ENCODE peak calls at places on chromosomes 11 and 22, in five cellular contexts. V, P, J, O and L are unnamed samples.

GRCh38 chr22:44689173-44689572 is 12.8 kb upstream of the PRR5 start:
- DNase-seq in V (no peak), P (no peak), J (no peak), O (no peak), L (no peak)

GRCh38 chr11:9529333-9529648 is 44.2 kb upstream of the WEE1 start:
- DNase-seq in V (peak), P (peak), J (no peak), O (no peak), L (no peak)

GRCh38 chr11:34975482-34975881 is 59.1 kb downstream of the PDHX start:
- DNase-seq in V (no peak), P (no peak), J (no peak), O (peak), L (no peak)

GRCh38 chr22:46734830-46735453 is 3.1 kb downstream of the CERK start:
- DNase-seq in V (no peak), P (peak), J (peak), O (peak), L (no peak)

GRCh38 chr11:87338046-87338639 is 300.4 kb downstream of the TMEM135 start:
- DNase-seq in V (no peak), P (no peak), J (no peak), O (no peak), L (no peak)

GRCh38 chr11:113001709-113002108 is 40.5 kb downstream of the NCAM1 start:
- DNase-seq in V (no peak), P (no peak), J (no peak), O (no peak), L (no peak)

GRCh38 chr11:118305726-118306125 is 1.2 kb downstream of the CD3E start:
- DNase-seq in V (no peak), P (no peak), J (no peak), O (no peak), L (no peak)

GRCh38 chr11:75233688-75234295 is 6.8 kb upstream of the TPBGL start:
- DNase-seq in V (no peak), P (peak), J (no peak), O (peak), L (peak)

GRCh38 chr22:44665115-44665514 is 36.9 kb upstream of the PRR5 start:
- DNase-seq in V (no peak), P (no peak), J (no peak), O (no peak), L (no peak)

GRCh38 chr11:8480858-8481257 is 113.2 kb downstream of the STK33 start:
- DNase-seq in V (no peak), P (no peak), J (no peak), O (no peak), L (no peak)

GRCh38 chr11:64762916-64763803 is 3.4 kb upstream of the PYGM start:
- DNase-seq in V (no peak), P (peak), J (peak), O (peak), L (no peak)

GRCh38 chr11:27930946-27931345 is 177.0 kb downstream of the KIF18A start:
- DNase-seq in V (no peak), P (no peak), J (no peak), O (no peak), L (no peak)

GRCh38 chr22:42933783-42934144 is 76.7 kb upstream of the ARFGAP3 start:
- DNase-seq in V (no peak), P (no peak), J (no peak), O (peak), L (peak)

GRCh38 chr22:32723632-32724031 is 77.9 kb upstream of the TIMP3 start:
- DNase-seq in V (no peak), P (peak), J (peak), O (no peak), L (peak)

GRCh38 chr22:33573479-33573878 is 346.8 kb downstream of the LARGE1 start:
- DNase-seq in V (no peak), P (no peak), J (no peak), O (no peak), L (no peak)

GRCh38 chr11:63240098-63240497 is 3.3 kb downstream of the SLC22A25 start:
- DNase-seq in V (no peak), P (no peak), J (no peak), O (no peak), L (no peak)

GRCh38 chr22:31241936-31242335 is 29.8 kb downstream of the LIMK2 start:
- DNase-seq in V (no peak), P (no peak), J (no peak), O (peak), L (no peak)

GRCh38 chr11:69670158-69670845 is 4.9 kb downstream of the LTO1 start:
- DNase-seq in V (peak), P (peak), J (peak), O (peak), L (peak)

GRCh38 chr22:17074648-17075002 is 10.2 kb upstream of the IL17RA start:
- DNase-seq in V (no peak), P (no peak), J (no peak), O (no peak), L (no peak)

GRCh38 chr11:612201-612960 is 3.4 kb downstream of the IRF7 start:
- DNase-seq in V (peak), P (peak), J (no peak), O (no peak), L (no peak)

GRCh38 chr11:944711-945470 is 19.2 kb downstream of the AP2A2 start:
- DNase-seq in V (no peak), P (no peak), J (no peak), O (no peak), L (no peak)

GRCh38 chr11:3855808-3856491 is 486 bp downstream of the STIM1 start:
- DNase-seq in V (peak), P (peak), J (peak), O (peak), L (no peak)

GRCh38 chr11:10931761-10932700 is 74.2 kb upstream of the ZBED5 start:
- DNase-seq in V (peak), P (no peak), J (no peak), O (no peak), L (peak)

GRCh38 chr11:122863704-122864326 is 18.7 kb upstream of the JHY start:
- DNase-seq in V (peak), P (no peak), J (no peak), O (peak), L (no peak)

GRCh38 chr11:118167906-118168305 is 8.5 kb downstream of the SCN2B start:
- DNase-seq in V (no peak), P (no peak), J (no peak), O (no peak), L (no peak)

GRCh38 chr11:127106142-127106541 is 105.6 kb upstream of the KIRREL3 start:
- DNase-seq in V (no peak), P (no peak), J (no peak), O (no peak), L (peak)

GRCh38 chr11:94938399-94939055 is 34.8 kb downstream of the CWC15 start:
- DNase-seq in V (peak), P (no peak), J (no peak), O (peak), L (no peak)

DNA sequence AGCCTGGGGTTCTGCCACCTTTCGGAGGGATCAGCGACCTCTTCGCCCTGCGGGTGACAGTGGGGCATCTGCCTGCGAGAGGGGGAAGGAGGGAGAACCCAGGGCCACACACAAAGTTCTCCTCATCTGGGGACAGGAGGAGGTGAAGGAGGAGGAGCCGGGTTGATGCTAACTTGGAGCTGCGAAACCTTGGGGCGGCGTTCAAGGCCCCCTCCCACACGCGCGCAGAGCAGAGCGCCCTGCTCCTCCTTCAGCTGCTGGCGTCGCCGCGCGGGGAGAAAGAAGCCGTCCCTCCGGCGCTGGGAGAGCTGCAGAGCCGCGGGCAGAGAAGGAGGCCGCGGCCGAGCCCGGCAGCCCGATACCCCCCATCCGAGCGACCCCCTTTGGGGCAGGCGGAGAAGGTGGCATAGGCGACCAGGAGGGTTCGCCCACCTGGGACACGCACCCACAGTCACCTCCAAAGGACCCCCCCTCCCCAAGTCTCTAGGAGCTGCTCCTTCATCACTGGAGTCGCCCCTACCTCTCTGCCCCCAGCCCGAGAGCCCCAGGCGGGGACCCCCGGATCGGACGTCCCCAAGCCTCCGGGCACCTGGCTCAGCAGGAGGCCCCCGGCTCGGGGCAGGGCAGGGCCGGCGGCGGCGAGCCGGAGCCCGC is at the start of gene RASD2:
- DNase-seq in V (no peak), P (no peak), J (no peak), O (no peak), L (peak)
- TF ChIP-seq POLR2A in V (no peak), P (no peak), J (no peak), O (no peak), L (no peak)

DNA sequence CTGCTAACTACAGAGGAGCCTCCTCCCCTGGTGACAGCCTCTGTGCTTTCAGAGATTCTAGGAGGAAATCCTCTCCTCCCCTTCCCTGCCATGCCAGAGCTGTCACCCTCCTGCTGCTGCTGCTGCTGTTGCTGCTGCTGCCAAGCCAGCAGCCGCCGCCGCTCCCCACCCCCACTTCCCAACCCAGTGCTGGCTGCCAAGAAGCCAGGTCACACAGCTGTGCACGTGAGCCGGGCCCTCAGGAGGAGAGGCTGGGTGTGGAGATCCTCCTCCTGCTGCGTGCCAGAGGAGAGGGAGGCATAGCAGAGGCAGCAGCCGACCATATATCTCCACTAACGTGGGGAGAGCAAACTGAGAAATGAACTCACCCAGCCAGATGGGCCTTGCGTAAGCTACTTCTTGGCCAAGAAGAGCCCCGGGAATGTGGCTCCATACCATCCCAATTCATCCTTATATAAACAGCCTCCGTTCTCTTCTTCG is 12.4 kb downstream of the CRY2 start:
- DNase-seq in V (peak), P (peak), J (peak), O (peak), L (peak)
- TF ChIP-seq POLR2A in V (no peak), P (no peak), J (no peak), O (no peak), L (no peak)

DNA sequence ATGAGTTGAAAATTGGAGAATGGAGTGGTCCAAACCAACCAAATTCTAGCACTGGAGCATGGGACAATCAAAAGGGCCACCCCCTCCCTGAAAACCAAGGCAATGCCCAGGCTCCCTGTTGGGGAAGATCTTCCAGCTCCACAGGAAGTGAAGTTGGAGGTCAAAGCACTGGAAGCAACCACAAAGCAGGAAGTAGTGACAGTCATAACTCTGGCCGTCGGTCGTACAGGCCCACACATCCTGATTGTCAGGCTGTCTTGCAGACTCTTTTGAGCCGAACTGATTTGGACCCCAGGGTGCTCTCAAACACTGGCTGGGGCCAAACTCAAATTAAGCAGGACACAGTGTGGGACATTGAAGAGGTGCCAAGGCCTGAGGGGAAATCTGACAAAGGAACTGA is 80.5 kb upstream of the ADSL start:
- DNase-seq in V (no peak), P (no peak), J (no peak), O (peak), L (no peak)
- TF ChIP-seq POLR2A in V (no peak), P (no peak), J (no peak), O (no peak), L (no peak)

GRCh38 chr11:77455740-77456139 is 18.2 kb downstream of the PAK1 start:
- DNase-seq in V (no peak), P (no peak), J (no peak), O (no peak), L (no peak)
- TF ChIP-seq POLR2A in V (no peak), P (no peak), J (no peak), O (no peak), L (no peak)

DNA sequence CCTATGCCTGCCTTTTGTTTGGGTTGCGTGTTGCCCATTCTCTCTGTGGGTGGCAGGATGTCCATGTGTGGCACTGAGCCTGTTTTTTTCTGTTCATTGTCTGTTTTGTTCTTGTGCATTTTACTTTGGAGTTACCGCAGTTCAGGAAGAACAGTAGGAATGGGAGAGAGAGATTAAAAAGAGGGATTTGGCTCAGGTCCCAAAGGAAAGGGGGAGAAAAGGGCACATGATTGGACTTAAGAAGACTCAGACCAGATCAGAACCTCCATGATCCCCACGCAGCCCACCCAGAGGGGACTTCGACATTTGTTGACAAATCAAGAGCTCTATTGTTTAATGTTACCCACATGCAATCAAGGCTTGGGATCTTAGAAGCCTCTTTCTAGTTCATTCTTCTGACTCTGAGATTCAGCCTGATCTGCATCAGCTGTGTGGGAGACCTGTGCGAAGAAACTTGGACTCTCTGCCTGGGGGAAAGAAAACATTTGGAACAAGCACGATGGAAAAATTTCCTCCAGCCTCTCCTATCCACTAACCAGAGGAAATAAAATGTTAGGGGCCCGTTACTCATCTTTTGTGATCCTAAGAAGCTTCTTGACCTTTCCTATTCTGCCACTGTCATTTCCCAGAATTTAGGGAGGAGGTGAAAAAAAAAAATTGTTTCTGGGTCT is 119.2 kb downstream of the SPON1 start:
- DNase-seq in V (no peak), P (no peak), J (no peak), O (peak), L (no peak)
- TF ChIP-seq POLR2A in V (no peak), P (no peak), J (no peak), O (no peak), L (no peak)

GRCh38 chr22:49303781-49304461 is 523.8 kb downstream of the BRD1 start:
- DNase-seq in V (no peak), P (peak), J (peak), O (no peak), L (no peak)
- TF ChIP-seq POLR2A in V (no peak), P (no peak), J (no peak), O (no peak), L (no peak)

GRCh38 chr22:19291218-19291579 is 320 bp downstream of the CLTCL1 start:
- DNase-seq in V (peak), P (peak), J (no peak), O (no peak), L (no peak)

GRCh38 chr22:19290400-19291217 is 910 bp downstream of the CLTCL1 start:
- DNase-seq in V (no peak), P (no peak), J (peak), O (no peak), L (no peak)

GRCh38 chr22:19292262-19293230 is 1.0 kb upstream of the CLTCL1 start:
- DNase-seq in V (peak), P (no peak), J (peak), O (no peak), L (no peak)

GRCh38 chr22:19289475-19290161 is 1.9 kb downstream of the CLTCL1 start:
- DNase-seq in V (no peak), P (no peak), J (no peak), O (no peak), L (no peak)

GRCh38 chr22:19291580-19292261 is at the start of gene CLTCL1:
- DNase-seq in V (peak), P (peak), J (peak), O (peak), L (peak)
- TF ChIP-seq POLR2A in V (no peak), P (no peak), J (no peak), O (peak), L (peak)

DNA sequence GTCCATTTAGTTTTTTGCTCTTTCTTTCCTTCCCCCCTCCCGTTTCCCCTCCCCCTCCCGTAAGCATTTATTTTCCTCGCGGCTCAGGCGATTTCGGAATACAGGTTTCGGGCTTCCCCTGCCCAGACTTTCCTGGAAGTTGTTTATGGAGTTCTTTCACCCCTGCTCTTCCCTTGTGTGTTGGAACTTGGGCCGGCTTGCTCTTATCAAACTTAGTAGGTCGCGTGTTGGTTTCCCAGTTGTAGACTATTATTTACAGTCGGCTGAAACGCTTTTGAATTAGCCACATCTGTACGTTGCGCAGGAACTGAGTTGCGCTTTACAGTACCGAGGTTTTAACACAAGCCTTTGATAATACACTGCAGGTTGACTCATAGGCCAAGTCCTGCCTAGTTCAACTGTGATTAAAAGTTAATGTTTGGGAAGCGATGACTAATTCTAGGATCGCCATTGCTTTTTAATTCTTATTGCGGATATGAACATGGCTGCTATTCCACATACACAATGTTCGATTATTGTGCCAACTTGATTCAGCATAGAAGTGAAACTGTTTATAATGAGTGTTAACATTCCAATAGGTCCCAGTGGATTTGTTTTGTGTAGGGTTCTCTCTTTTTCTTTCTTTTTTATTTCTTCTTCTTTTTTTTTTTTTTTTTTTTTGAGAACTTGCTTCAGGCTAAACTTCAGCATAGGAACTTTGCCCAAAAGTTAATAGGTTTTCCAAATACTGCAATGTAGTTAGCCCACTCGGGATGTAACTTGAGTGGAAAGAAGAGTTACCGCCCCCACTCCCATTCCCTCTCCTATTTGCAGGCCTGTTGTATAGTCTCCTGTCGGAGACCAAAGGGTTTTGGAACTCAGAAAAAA is 1.8 kb downstream of the YAP1 start:
- DNase-seq in V (no peak), P (peak), J (no peak), O (peak), L (peak)
- TF ChIP-seq POLR2A in V (no peak), P (peak), J (no peak), O (no peak), L (no peak)

GRCh38 chr11:121795206-121795605 is 320.8 kb downstream of the BLID start:
- DNase-seq in V (no peak), P (no peak), J (no peak), O (no peak), L (no peak)
- TF ChIP-seq POLR2A in V (no peak), P (no peak), J (no peak), O (no peak), L (no peak)

GRCh38 chr11:120183701-120184141 is 27.1 kb upstream of the OAF start:
- DNase-seq in V (no peak), P (peak), J (peak), O (no peak), L (no peak)

GRCh38 chr11:120184371-120184945 is 26.4 kb upstream of the OAF start:
- DNase-seq in V (peak), P (peak), J (no peak), O (no peak), L (no peak)

GRCh38 chr11:120186408-120186798 is 24.4 kb upstream of the OAF start:
- DNase-seq in V (no peak), P (no peak), J (no peak), O (no peak), L (no peak)

GRCh38 chr11:120185678-120186407 is 25.0 kb upstream of the OAF start:
- DNase-seq in V (no peak), P (peak), J (peak), O (no peak), L (no peak)

GRCh38 chr11:120184946-120185677 is 25.7 kb upstream of the OAF start:
- DNase-seq in V (peak), P (peak), J (peak), O (no peak), L (no peak)
- TF ChIP-seq POLR2A in V (peak), P (no peak), J (no peak), O (no peak), L (no peak)